ENCODE peak calls at places on chromosomes 3 and 15, in nine cellular contexts. One of them, this sample, is unnamed.

GRCh38 chr15:52796228-52796521 is 6.0 kb upstream of the ONECUT1 start:
- DNase-seq in SW 1271: no peak
- DNase-seq in NCI-H524: no peak
- DNase-seq in smooth muscle cell of the brain vasculature: no peak
- DNase-seq in endothelial cell: no peak
- DNase-seq in GM20000: no peak
- DNase-seq in activated CD8-positive, alpha-beta memory T cell treated with anti-CD3 and anti-CD28 coated beads for 4 hours: no peak
- DNase-seq in T-helper 9 cell: no peak
- DNase-seq in GM23338: no peak
- DNase-seq in this sample: no peak

GRCh38 chr3:151919446-151919845 is 46.0 kb downstream of the SUCNR1 start:
- DNase-seq in activated CD8-positive, alpha-beta memory T cell treated with anti-CD3 and anti-CD28 coated beads for 4 hours: no peak
- DNase-seq in T-helper 9 cell: no peak
- DNase-seq in NCI-H524: no peak
- DNase-seq in GM20000: no peak
- DNase-seq in endothelial cell: no peak
- DNase-seq in GM23338: no peak
- DNase-seq in smooth muscle cell of the brain vasculature: no peak
- DNase-seq in SW 1271: no peak
- DNase-seq in this sample: no peak

GRCh38 chr3:169811606-169812123 is 1.0 kb upstream of the LRRIQ4 start:
- DNase-seq in endothelial cell: no peak
- DNase-seq in GM20000: no peak
- DNase-seq in GM23338: no peak
- DNase-seq in smooth muscle cell of the brain vasculature: peak
- DNase-seq in NCI-H524: peak
- DNase-seq in activated CD8-positive, alpha-beta memory T cell treated with anti-CD3 and anti-CD28 coated beads for 4 hours: no peak
- DNase-seq in T-helper 9 cell: no peak
- DNase-seq in SW 1271: no peak
- DNase-seq in this sample: peak

GRCh38 chr15:72847806-72848205 is 64.2 kb upstream of the ADPGK start:
- DNase-seq in NCI-H524: no peak
- DNase-seq in endothelial cell: no peak
- DNase-seq in GM23338: peak
- DNase-seq in SW 1271: no peak
- DNase-seq in smooth muscle cell of the brain vasculature: no peak
- DNase-seq in T-helper 9 cell: no peak
- DNase-seq in activated CD8-positive, alpha-beta memory T cell treated with anti-CD3 and anti-CD28 coated beads for 4 hours: no peak
- DNase-seq in GM20000: no peak
- DNase-seq in this sample: no peak

GRCh38 chr3:111926266-111926676 is 52.6 kb upstream of the ABHD10 start:
- DNase-seq in endothelial cell: no peak
- DNase-seq in activated CD8-positive, alpha-beta memory T cell treated with anti-CD3 and anti-CD28 coated beads for 4 hours: no peak
- DNase-seq in GM23338: no peak
- DNase-seq in smooth muscle cell of the brain vasculature: no peak
- DNase-seq in NCI-H524: peak
- DNase-seq in GM20000: no peak
- DNase-seq in SW 1271: no peak
- DNase-seq in T-helper 9 cell: no peak
- DNase-seq in this sample: no peak

GRCh38 chr3:130442284-130442683 is 74.7 kb upstream of the COL6A6 start:
- DNase-seq in GM23338: peak
- DNase-seq in GM20000: no peak
- DNase-seq in activated CD8-positive, alpha-beta memory T cell treated with anti-CD3 and anti-CD28 coated beads for 4 hours: no peak
- DNase-seq in T-helper 9 cell: no peak
- DNase-seq in endothelial cell: no peak
- DNase-seq in NCI-H524: no peak
- DNase-seq in smooth muscle cell of the brain vasculature: no peak
- DNase-seq in SW 1271: no peak
- DNase-seq in this sample: no peak

GRCh38 chr15:96421211-96421610 is 90.7 kb downstream of the NR2F2 start:
- DNase-seq in SW 1271: no peak
- DNase-seq in GM20000: no peak
- DNase-seq in GM23338: peak
- DNase-seq in activated CD8-positive, alpha-beta memory T cell treated with anti-CD3 and anti-CD28 coated beads for 4 hours: no peak
- DNase-seq in endothelial cell: no peak
- DNase-seq in smooth muscle cell of the brain vasculature: no peak
- DNase-seq in T-helper 9 cell: no peak
- DNase-seq in NCI-H524: no peak
- DNase-seq in this sample: no peak

GRCh38 chr15:84899750-84900149 is 15.3 kb downstream of the SLC28A1 start:
- DNase-seq in GM20000: no peak
- DNase-seq in T-helper 9 cell: no peak
- DNase-seq in activated CD8-positive, alpha-beta memory T cell treated with anti-CD3 and anti-CD28 coated beads for 4 hours: no peak
- DNase-seq in smooth muscle cell of the brain vasculature: no peak
- DNase-seq in endothelial cell: no peak
- DNase-seq in SW 1271: no peak
- DNase-seq in GM23338: no peak
- DNase-seq in NCI-H524: no peak
- DNase-seq in this sample: no peak

GRCh38 chr3:157199841-157200240 is 39.9 kb upstream of the CCNL1 start:
- DNase-seq in GM23338: no peak
- DNase-seq in SW 1271: no peak
- DNase-seq in activated CD8-positive, alpha-beta memory T cell treated with anti-CD3 and anti-CD28 coated beads for 4 hours: no peak
- DNase-seq in T-helper 9 cell: no peak
- DNase-seq in endothelial cell: no peak
- DNase-seq in smooth muscle cell of the brain vasculature: no peak
- DNase-seq in NCI-H524: no peak
- DNase-seq in GM20000: no peak
- DNase-seq in this sample: no peak

GRCh38 chr3:101639280-101639963 is 37.5 kb downstream of the ZBTB11 start:
- DNase-seq in activated CD8-positive, alpha-beta memory T cell treated with anti-CD3 and anti-CD28 coated beads for 4 hours: no peak
- DNase-seq in smooth muscle cell of the brain vasculature: no peak
- DNase-seq in NCI-H524: no peak
- DNase-seq in GM23338: no peak
- DNase-seq in SW 1271: no peak
- DNase-seq in GM20000: no peak
- DNase-seq in endothelial cell: no peak
- DNase-seq in T-helper 9 cell: no peak
- DNase-seq in this sample: no peak

GRCh38 chr15:60318236-60318867 is 79.4 kb downstream of the ANXA2 start:
- DNase-seq in T-helper 9 cell: no peak
- DNase-seq in SW 1271: no peak
- DNase-seq in endothelial cell: no peak
- DNase-seq in activated CD8-positive, alpha-beta memory T cell treated with anti-CD3 and anti-CD28 coated beads for 4 hours: no peak
- DNase-seq in GM23338: no peak
- DNase-seq in smooth muscle cell of the brain vasculature: no peak
- DNase-seq in GM20000: no peak
- DNase-seq in NCI-H524: no peak
- DNase-seq in this sample: no peak

GRCh38 chr3:159418571-159419526 is 569.8 kb upstream of the IL12A start:
- DNase-seq in GM23338: no peak
- DNase-seq in NCI-H524: peak
- DNase-seq in GM20000: no peak
- DNase-seq in endothelial cell: no peak
- DNase-seq in smooth muscle cell of the brain vasculature: peak
- DNase-seq in T-helper 9 cell: no peak
- DNase-seq in SW 1271: peak
- DNase-seq in activated CD8-positive, alpha-beta memory T cell treated with anti-CD3 and anti-CD28 coated beads for 4 hours: no peak
- DNase-seq in this sample: no peak

GRCh38 chr15:38475361-38475760 is 21.4 kb downstream of the FAM98B start:
- DNase-seq in SW 1271: no peak
- DNase-seq in endothelial cell: no peak
- DNase-seq in GM23338: no peak
- DNase-seq in activated CD8-positive, alpha-beta memory T cell treated with anti-CD3 and anti-CD28 coated beads for 4 hours: no peak
- DNase-seq in smooth muscle cell of the brain vasculature: no peak
- DNase-seq in GM20000: no peak
- DNase-seq in T-helper 9 cell: no peak
- DNase-seq in NCI-H524: no peak
- DNase-seq in this sample: no peak

GRCh38 chr3:187352581-187353575 is 15.3 kb upstream of the RTP4 start:
- DNase-seq in T-helper 9 cell: no peak
- DNase-seq in GM23338: no peak
- DNase-seq in smooth muscle cell of the brain vasculature: no peak
- DNase-seq in endothelial cell: no peak
- DNase-seq in NCI-H524: no peak
- DNase-seq in activated CD8-positive, alpha-beta memory T cell treated with anti-CD3 and anti-CD28 coated beads for 4 hours: no peak
- DNase-seq in SW 1271: no peak
- DNase-seq in GM20000: no peak
- DNase-seq in this sample: no peak

GRCh38 chr3:97949743-97950142 is 22.5 kb downstream of the RIOX2 start:
- DNase-seq in GM20000: no peak
- DNase-seq in T-helper 9 cell: no peak
- DNase-seq in smooth muscle cell of the brain vasculature: no peak
- DNase-seq in activated CD8-positive, alpha-beta memory T cell treated with anti-CD3 and anti-CD28 coated beads for 4 hours: no peak
- DNase-seq in NCI-H524: peak
- DNase-seq in endothelial cell: no peak
- DNase-seq in GM23338: no peak
- DNase-seq in SW 1271: no peak
- DNase-seq in this sample: no peak

GRCh38 chr3:32969656-32970055 is 18.2 kb downstream of the CCR4 start:
- DNase-seq in activated CD8-positive, alpha-beta memory T cell treated with anti-CD3 and anti-CD28 coated beads for 4 hours: no peak
- DNase-seq in NCI-H524: no peak
- DNase-seq in T-helper 9 cell: no peak
- DNase-seq in SW 1271: no peak
- DNase-seq in smooth muscle cell of the brain vasculature: no peak
- DNase-seq in GM23338: no peak
- DNase-seq in endothelial cell: no peak
- DNase-seq in GM20000: no peak
- DNase-seq in this sample: peak

GRCh38 chr3:52023860-52024764 is 28.4 kb upstream of the RPL29 start:
- DNase-seq in T-helper 9 cell: no peak
- DNase-seq in GM20000: peak
- DNase-seq in GM23338: no peak
- DNase-seq in endothelial cell: no peak
- DNase-seq in activated CD8-positive, alpha-beta memory T cell treated with anti-CD3 and anti-CD28 coated beads for 4 hours: no peak
- DNase-seq in SW 1271: no peak
- DNase-seq in smooth muscle cell of the brain vasculature: no peak
- DNase-seq in NCI-H524: peak
- DNase-seq in this sample: no peak

GRCh38 chr15:52727825-52728224 is 48.6 kb upstream of the ATOSA start:
- DNase-seq in smooth muscle cell of the brain vasculature: no peak
- DNase-seq in NCI-H524: no peak
- DNase-seq in endothelial cell: no peak
- DNase-seq in activated CD8-positive, alpha-beta memory T cell treated with anti-CD3 and anti-CD28 coated beads for 4 hours: no peak
- DNase-seq in GM20000: no peak
- DNase-seq in T-helper 9 cell: no peak
- DNase-seq in SW 1271: no peak
- DNase-seq in GM23338: no peak
- DNase-seq in this sample: no peak

GRCh38 chr15:62895905-62896316 is 146.6 kb upstream of the TPM1 start:
- DNase-seq in GM23338: no peak
- DNase-seq in smooth muscle cell of the brain vasculature: no peak
- DNase-seq in SW 1271: peak
- DNase-seq in NCI-H524: no peak
- DNase-seq in T-helper 9 cell: no peak
- DNase-seq in endothelial cell: no peak
- DNase-seq in GM20000: no peak
- DNase-seq in activated CD8-positive, alpha-beta memory T cell treated with anti-CD3 and anti-CD28 coated beads for 4 hours: no peak
- DNase-seq in this sample: no peak

GRCh38 chr3:25885544-25885943 is 95.7 kb downstream of the OXSM start:
- DNase-seq in T-helper 9 cell: no peak
- DNase-seq in endothelial cell: no peak
- DNase-seq in GM20000: no peak
- DNase-seq in smooth muscle cell of the brain vasculature: no peak
- DNase-seq in GM23338: no peak
- DNase-seq in activated CD8-positive, alpha-beta memory T cell treated with anti-CD3 and anti-CD28 coated beads for 4 hours: no peak
- DNase-seq in SW 1271: no peak
- DNase-seq in NCI-H524: no peak
- DNase-seq in this sample: no peak

GRCh38 chr3:127171320-127171719 is 21.6 kb upstream of the PRR23E start:
- DNase-seq in NCI-H524: no peak
- DNase-seq in GM20000: no peak
- DNase-seq in T-helper 9 cell: no peak
- DNase-seq in activated CD8-positive, alpha-beta memory T cell treated with anti-CD3 and anti-CD28 coated beads for 4 hours: no peak
- DNase-seq in endothelial cell: no peak
- DNase-seq in smooth muscle cell of the brain vasculature: no peak
- DNase-seq in SW 1271: no peak
- DNase-seq in GM23338: no peak
- DNase-seq in this sample: no peak

GRCh38 chr15:29092376-29093064 is 177.1 kb downstream of the NSMCE3 start:
- DNase-seq in smooth muscle cell of the brain vasculature: no peak
- DNase-seq in NCI-H524: no peak
- DNase-seq in endothelial cell: no peak
- DNase-seq in SW 1271: no peak
- DNase-seq in activated CD8-positive, alpha-beta memory T cell treated with anti-CD3 and anti-CD28 coated beads for 4 hours: no peak
- DNase-seq in T-helper 9 cell: no peak
- DNase-seq in GM23338: no peak
- DNase-seq in GM20000: no peak
- DNase-seq in this sample: no peak

GRCh38 chr15:45242289-45242688 is 9.7 kb upstream of the SLC28A2 start:
- DNase-seq in endothelial cell: no peak
- DNase-seq in GM23338: peak
- DNase-seq in NCI-H524: no peak
- DNase-seq in SW 1271: no peak
- DNase-seq in GM20000: no peak
- DNase-seq in T-helper 9 cell: no peak
- DNase-seq in activated CD8-positive, alpha-beta memory T cell treated with anti-CD3 and anti-CD28 coated beads for 4 hours: no peak
- DNase-seq in smooth muscle cell of the brain vasculature: no peak
- DNase-seq in this sample: no peak

GRCh38 chr3:135017494-135017893 is 222.4 kb downstream of the EPHB1 start:
- DNase-seq in endothelial cell: no peak
- DNase-seq in smooth muscle cell of the brain vasculature: no peak
- DNase-seq in activated CD8-positive, alpha-beta memory T cell treated with anti-CD3 and anti-CD28 coated beads for 4 hours: no peak
- DNase-seq in NCI-H524: no peak
- DNase-seq in GM20000: no peak
- DNase-seq in SW 1271: no peak
- DNase-seq in GM23338: no peak
- DNase-seq in T-helper 9 cell: no peak
- DNase-seq in this sample: peak

GRCh38 chr3:46325645-46326300 is 28.1 kb upstream of the CCR2 start:
- DNase-seq in endothelial cell: no peak
- DNase-seq in GM20000: no peak
- DNase-seq in NCI-H524: no peak
- DNase-seq in smooth muscle cell of the brain vasculature: no peak
- DNase-seq in GM23338: no peak
- DNase-seq in SW 1271: no peak
- DNase-seq in activated CD8-positive, alpha-beta memory T cell treated with anti-CD3 and anti-CD28 coated beads for 4 hours: no peak
- DNase-seq in T-helper 9 cell: no peak
- DNase-seq in this sample: no peak

GRCh38 chr3:43097681-43098080 is 8.2 kb downstream of the POMGNT2 start:
- DNase-seq in SW 1271: no peak
- DNase-seq in T-helper 9 cell: no peak
- DNase-seq in activated CD8-positive, alpha-beta memory T cell treated with anti-CD3 and anti-CD28 coated beads for 4 hours: no peak
- DNase-seq in GM23338: no peak
- DNase-seq in smooth muscle cell of the brain vasculature: no peak
- DNase-seq in NCI-H524: no peak
- DNase-seq in endothelial cell: no peak
- DNase-seq in GM20000: no peak
- DNase-seq in this sample: no peak